ENCODE peak calls at places on chromosomes 11 and 22, in seven cellular contexts. One of them, this sample, is unnamed.

GRCh38 chr22:24201681-24202590 is 20.6 kb downstream of the SUSD2 start:
- DNase-seq in AG09309: no peak
- DNase-seq in GM13976: no peak
- DNase-seq in hepatocyte: no peak
- DNase-seq in CD8-positive, alpha-beta T cell: no peak
- DNase-seq in heart left ventricle: no peak
- DNase-seq in tibial nerve: no peak
- DNase-seq in this sample: no peak

GRCh38 chr22:24698266-24698926 is 76.1 kb downstream of the PIWIL3 start:
- DNase-seq in AG09309: no peak
- DNase-seq in GM13976: no peak
- DNase-seq in hepatocyte: no peak
- DNase-seq in CD8-positive, alpha-beta T cell: no peak
- DNase-seq in heart left ventricle: no peak
- DNase-seq in tibial nerve: no peak
- DNase-seq in this sample: no peak

GRCh38 chr11:116702772-116703360 is 69.9 kb downstream of the BUD13 start:
- DNase-seq in AG09309: no peak
- DNase-seq in GM13976: no peak
- DNase-seq in hepatocyte: no peak
- DNase-seq in CD8-positive, alpha-beta T cell: no peak
- DNase-seq in heart left ventricle: no peak
- DNase-seq in tibial nerve: no peak
- DNase-seq in this sample: no peak

GRCh38 chr22:36055376-36056310 is 27.0 kb upstream of the RBFOX2 start:
- DNase-seq in AG09309: peak
- DNase-seq in GM13976: no peak
- DNase-seq in hepatocyte: no peak
- DNase-seq in CD8-positive, alpha-beta T cell: no peak
- DNase-seq in heart left ventricle: peak
- DNase-seq in tibial nerve: no peak
- DNase-seq in this sample: no peak

GRCh38 chr11:26243426-26243825 is 88.5 kb upstream of the ANO3 start:
- DNase-seq in AG09309: no peak
- DNase-seq in GM13976: no peak
- DNase-seq in hepatocyte: no peak
- DNase-seq in CD8-positive, alpha-beta T cell: no peak
- DNase-seq in heart left ventricle: no peak
- DNase-seq in tibial nerve: no peak
- DNase-seq in this sample: no peak

GRCh38 chr11:130489027-130489584 is 40.7 kb downstream of the ADAMTS15 start:
- DNase-seq in AG09309: no peak
- DNase-seq in GM13976: no peak
- DNase-seq in hepatocyte: no peak
- DNase-seq in CD8-positive, alpha-beta T cell: no peak
- DNase-seq in heart left ventricle: no peak
- DNase-seq in tibial nerve: no peak
- DNase-seq in this sample: no peak

GRCh38 chr11:43071338-43071737 is 240.5 kb upstream of the API5 start:
- DNase-seq in AG09309: no peak
- DNase-seq in GM13976: no peak
- DNase-seq in hepatocyte: peak
- DNase-seq in CD8-positive, alpha-beta T cell: no peak
- DNase-seq in heart left ventricle: no peak
- DNase-seq in tibial nerve: no peak
- DNase-seq in this sample: no peak

GRCh38 chr22:41308054-41308453 is 6.7 kb downstream of the ZC3H7B start:
- DNase-seq in AG09309: no peak
- DNase-seq in GM13976: no peak
- DNase-seq in hepatocyte: no peak
- DNase-seq in CD8-positive, alpha-beta T cell: no peak
- DNase-seq in heart left ventricle: no peak
- DNase-seq in tibial nerve: no peak
- DNase-seq in this sample: no peak

GRCh38 chr11:132131051-132131450 is 760.6 kb downstream of the NTM start:
- DNase-seq in AG09309: no peak
- DNase-seq in GM13976: no peak
- DNase-seq in hepatocyte: no peak
- DNase-seq in CD8-positive, alpha-beta T cell: no peak
- DNase-seq in heart left ventricle: no peak
- DNase-seq in tibial nerve: no peak
- DNase-seq in this sample: no peak

GRCh38 chr11:131663403-131664200 is 293.2 kb downstream of the NTM start:
- DNase-seq in AG09309: no peak
- DNase-seq in GM13976: no peak
- DNase-seq in hepatocyte: no peak
- DNase-seq in CD8-positive, alpha-beta T cell: no peak
- DNase-seq in heart left ventricle: no peak
- DNase-seq in tibial nerve: no peak
- DNase-seq in this sample: no peak

GRCh38 chr22:25884121-25884520 is 142.1 kb downstream of the MYO18B start:
- DNase-seq in AG09309: no peak
- DNase-seq in GM13976: no peak
- DNase-seq in hepatocyte: no peak
- DNase-seq in CD8-positive, alpha-beta T cell: no peak
- DNase-seq in heart left ventricle: no peak
- DNase-seq in tibial nerve: no peak
- DNase-seq in this sample: no peak

GRCh38 chr11:93908689-93909088 is 58.3 kb upstream of the VSTM5 start:
- DNase-seq in AG09309: peak
- DNase-seq in GM13976: no peak
- DNase-seq in hepatocyte: no peak
- DNase-seq in CD8-positive, alpha-beta T cell: no peak
- DNase-seq in heart left ventricle: no peak
- DNase-seq in tibial nerve: no peak
- DNase-seq in this sample: no peak

DNA sequence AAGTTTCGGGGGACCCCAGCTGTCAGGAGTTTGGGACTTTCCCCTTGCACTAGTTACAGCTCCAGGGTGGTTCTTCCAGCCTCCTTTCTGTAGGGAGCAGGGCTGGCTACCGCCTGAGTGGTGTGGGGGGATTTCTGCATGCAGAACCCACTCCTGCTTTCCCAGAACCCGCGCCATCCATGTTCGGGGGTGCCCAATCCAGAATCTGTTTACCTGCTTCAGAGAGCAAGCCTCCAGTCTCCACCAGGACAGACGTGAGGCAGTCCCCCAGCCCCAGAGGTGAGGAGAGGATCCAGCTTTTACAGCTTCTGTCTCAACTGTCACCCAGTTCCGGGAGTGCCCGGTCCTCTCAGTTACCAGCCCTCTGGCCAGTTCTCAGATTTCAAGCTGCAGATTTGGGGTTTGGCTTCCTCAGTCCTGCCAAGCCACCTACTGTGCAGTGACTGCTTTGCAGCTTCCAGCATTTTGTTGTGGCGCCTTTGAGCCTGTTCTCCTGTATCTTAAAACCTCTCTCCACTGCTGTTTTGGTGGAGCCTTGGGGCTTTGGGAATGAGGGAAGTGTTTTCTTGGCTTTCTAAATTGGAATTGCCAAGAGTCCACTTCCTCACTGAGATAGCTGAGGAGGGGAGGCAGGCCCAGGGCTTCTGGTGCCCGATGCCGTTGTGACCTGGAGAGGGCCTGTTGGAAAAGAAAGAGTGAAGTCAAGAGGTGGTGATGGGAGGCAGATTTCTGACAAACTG is 513.2 kb downstream of the TBC1D22A start:
- DNase-seq in AG09309: no peak
- DNase-seq in GM13976: no peak
- DNase-seq in hepatocyte: no peak
- DNase-seq in CD8-positive, alpha-beta T cell: no peak
- DNase-seq in heart left ventricle: peak
- DNase-seq in tibial nerve: no peak
- DNase-seq in this sample: no peak
- TF ChIP-seq CTCF in AG09309: peak
- TF ChIP-seq CTCF in GM13976: no peak
- TF ChIP-seq CTCF in hepatocyte: no peak
- TF ChIP-seq CTCF in CD8-positive, alpha-beta T cell: no peak
- TF ChIP-seq CTCF in heart left ventricle: no peak
- TF ChIP-seq CTCF in tibial nerve: no peak
- TF ChIP-seq CTCF in this sample: no peak

DNA sequence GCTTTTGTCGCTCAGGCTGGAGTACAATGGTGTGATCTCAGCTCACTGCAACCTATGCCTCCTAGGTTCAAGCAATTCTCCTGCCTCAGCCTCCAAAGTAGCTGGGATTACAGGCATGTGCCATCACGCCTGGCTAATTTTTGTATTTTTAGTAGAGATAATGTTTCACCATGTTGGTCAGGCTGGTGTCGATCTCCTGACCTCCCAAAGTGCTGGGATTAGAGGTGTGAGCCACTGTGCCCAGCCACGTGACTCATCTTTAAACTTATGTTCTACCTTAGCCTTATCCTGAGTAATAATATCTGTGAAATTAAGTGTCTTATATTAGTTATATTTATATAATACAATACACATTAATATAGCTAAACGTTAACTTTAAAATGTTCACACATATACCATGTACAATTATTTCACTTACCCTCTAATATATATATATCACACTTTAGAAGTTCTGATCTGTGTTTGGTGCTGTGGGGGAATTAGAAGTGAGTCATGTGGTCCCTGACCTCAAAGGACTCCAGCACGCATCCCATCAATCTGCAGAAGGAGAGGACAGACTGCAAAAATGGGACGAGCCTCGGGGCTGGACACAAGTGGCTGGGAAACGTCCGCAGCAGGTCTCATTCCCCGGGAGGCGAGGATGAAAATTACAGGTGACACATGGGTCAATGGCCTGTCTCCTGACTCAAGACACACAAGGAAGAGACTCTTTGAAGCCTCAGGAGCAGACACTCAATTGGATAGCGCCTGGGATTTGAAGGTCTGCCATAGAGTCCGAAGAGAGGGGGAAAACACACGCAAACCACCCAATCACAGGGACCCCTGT is 101.4 kb upstream of the CADM1 start:
- DNase-seq in AG09309: no peak
- DNase-seq in GM13976: no peak
- DNase-seq in hepatocyte: no peak
- DNase-seq in CD8-positive, alpha-beta T cell: no peak
- DNase-seq in heart left ventricle: no peak
- DNase-seq in tibial nerve: no peak
- DNase-seq in this sample: no peak
- TF ChIP-seq CTCF in AG09309: no peak
- TF ChIP-seq CTCF in GM13976: no peak
- TF ChIP-seq CTCF in hepatocyte: no peak
- TF ChIP-seq CTCF in CD8-positive, alpha-beta T cell: no peak
- TF ChIP-seq CTCF in heart left ventricle: no peak
- TF ChIP-seq CTCF in tibial nerve: no peak
- TF ChIP-seq CTCF in this sample: no peak

GRCh38 chr11:68825603-68826002 is 16.1 kb downstream of the CPT1A start:
- DNase-seq in AG09309: no peak
- DNase-seq in GM13976: no peak
- DNase-seq in hepatocyte: peak
- DNase-seq in CD8-positive, alpha-beta T cell: peak
- DNase-seq in heart left ventricle: no peak
- DNase-seq in tibial nerve: no peak
- DNase-seq in this sample: no peak
- TF ChIP-seq CTCF in AG09309: peak
- TF ChIP-seq CTCF in GM13976: peak
- TF ChIP-seq CTCF in hepatocyte: peak
- TF ChIP-seq CTCF in CD8-positive, alpha-beta T cell: peak
- TF ChIP-seq CTCF in heart left ventricle: no peak
- TF ChIP-seq CTCF in tibial nerve: no peak
- TF ChIP-seq CTCF in this sample: peak

DNA sequence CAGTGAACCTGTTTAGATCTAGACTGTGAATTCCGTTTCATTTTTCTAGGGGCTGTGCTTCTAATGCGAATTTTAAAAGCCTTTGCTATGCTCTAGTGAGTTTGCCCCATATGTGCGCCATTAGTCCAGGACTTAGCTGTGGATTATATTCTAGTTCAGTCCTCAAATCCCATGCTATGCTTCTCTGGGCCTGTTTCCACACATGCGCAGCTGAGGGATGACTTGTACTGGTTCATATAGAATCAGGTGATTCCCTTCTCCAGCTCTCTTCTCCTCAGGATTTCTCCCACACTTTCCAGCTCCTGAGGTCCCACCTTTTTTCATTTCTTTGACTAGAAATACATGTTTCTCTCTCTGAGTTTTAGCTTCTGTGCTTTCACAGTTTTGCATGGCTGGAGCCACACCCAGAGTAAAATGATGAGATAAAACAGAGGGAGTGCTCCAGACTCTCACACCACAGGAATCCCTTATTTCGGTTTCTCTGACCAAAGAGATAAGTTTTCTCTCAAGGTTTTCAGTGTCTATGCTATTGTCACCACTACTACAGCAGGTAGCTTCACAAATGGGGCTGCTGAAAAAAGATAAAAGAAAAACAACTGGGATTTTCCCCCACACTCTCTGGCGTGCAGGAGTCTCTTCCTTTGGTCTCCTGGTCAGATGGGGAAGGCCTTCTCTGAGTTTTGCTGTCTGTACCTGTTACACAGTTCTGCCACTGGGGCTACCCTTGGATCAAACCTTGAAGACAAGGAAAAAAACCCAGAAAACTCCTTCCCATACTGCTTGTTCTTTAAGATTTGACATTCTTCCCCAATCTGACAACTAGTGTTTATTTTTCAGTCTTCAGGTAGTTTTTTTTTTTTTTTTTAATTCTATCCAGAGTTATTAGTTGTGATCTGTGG is 96.2 kb upstream of the TEAD1 start:
- DNase-seq in AG09309: no peak
- DNase-seq in GM13976: no peak
- DNase-seq in hepatocyte: no peak
- DNase-seq in CD8-positive, alpha-beta T cell: no peak
- DNase-seq in heart left ventricle: no peak
- DNase-seq in tibial nerve: no peak
- DNase-seq in this sample: no peak
- TF ChIP-seq CTCF in AG09309: peak
- TF ChIP-seq CTCF in GM13976: no peak
- TF ChIP-seq CTCF in hepatocyte: no peak
- TF ChIP-seq CTCF in CD8-positive, alpha-beta T cell: no peak
- TF ChIP-seq CTCF in heart left ventricle: no peak
- TF ChIP-seq CTCF in tibial nerve: no peak
- TF ChIP-seq CTCF in this sample: no peak

DNA sequence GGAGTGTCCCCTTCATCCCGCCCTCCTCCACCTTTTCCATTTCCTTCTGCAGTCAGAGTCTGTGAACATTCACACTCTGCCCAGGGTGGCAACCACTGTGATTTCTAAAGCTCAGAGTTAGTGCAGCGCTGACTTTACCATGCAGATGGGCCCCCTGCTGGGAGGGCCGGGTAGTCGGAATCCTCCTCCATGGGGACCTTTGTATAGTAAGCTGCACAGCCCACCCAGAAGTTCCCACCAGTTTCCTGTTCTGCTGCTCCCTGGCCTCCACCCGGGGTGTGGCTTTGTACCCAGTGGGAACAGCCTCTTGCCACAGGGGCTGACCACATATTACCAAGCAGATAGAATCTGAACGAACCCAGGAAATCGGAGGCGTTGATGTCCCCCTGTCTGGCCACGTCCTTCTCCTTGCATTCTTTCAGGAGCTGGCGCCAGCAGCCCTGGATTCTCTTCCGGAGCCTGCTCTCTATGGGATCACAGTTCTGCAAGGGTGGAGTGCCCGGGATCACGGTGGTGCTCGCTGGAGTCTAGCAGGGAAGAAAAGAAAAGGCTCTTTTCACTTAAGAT is 125.3 kb downstream of the MPPED1 start:
- DNase-seq in AG09309: no peak
- DNase-seq in GM13976: no peak
- DNase-seq in hepatocyte: no peak
- DNase-seq in CD8-positive, alpha-beta T cell: no peak
- DNase-seq in heart left ventricle: no peak
- DNase-seq in tibial nerve: no peak
- DNase-seq in this sample: no peak
- TF ChIP-seq CTCF in AG09309: peak
- TF ChIP-seq CTCF in GM13976: no peak
- TF ChIP-seq CTCF in hepatocyte: no peak
- TF ChIP-seq CTCF in CD8-positive, alpha-beta T cell: no peak
- TF ChIP-seq CTCF in heart left ventricle: no peak
- TF ChIP-seq CTCF in tibial nerve: no peak
- TF ChIP-seq CTCF in this sample: peak

This sample was measured in GM10248.